ENCODE peak calls at places on chromosomes 2 and 18, in seven cellular contexts. U is testis, P is brain microvascular endothelial cell, Z is astrocyte of the spinal cord, C is cardiac fibroblast, T is Panc1, H is IMR-90. D is an unnamed sample.

GRCh38 chr18:23635283-23636040 is 27.2 kb downstream of the ANKRD29 start:
- DNase-seq in U (no peak), P (no peak), Z (no peak), C (no peak), T (no peak), H (no peak), D (no peak)

GRCh38 chr2:95300391-95300938 is 3.3 kb downstream of the KCNIP3 start:
- DNase-seq in U (peak; percentile 38), P (no peak), Z (no peak), C (no peak), T (no peak), H (no peak), D (no peak)

GRCh38 chr2:144330951-144331651 is 188.8 kb downstream of the ZEB2 start:
- DNase-seq in U (no peak), P (no peak), Z (peak; percentile 37), C (no peak), T (no peak), H (peak; percentile 18), D (no peak)

GRCh38 chr2:233795735-233796171 is 17.6 kb downstream of the MROH2A start:
- DNase-seq in U (peak; percentile 6), P (no peak), Z (no peak), C (no peak), T (no peak), H (no peak), D (no peak)

GRCh38 chr18:76678248-76678647 is 144.1 kb upstream of the ZNF236 start:
- DNase-seq in U (no peak), P (no peak), Z (no peak), C (no peak), T (no peak), H (no peak), D (no peak)

GRCh38 chr2:108575132-108575966 is 41.1 kb downstream of the LIMS1 start:
- DNase-seq in U (no peak), P (peak; percentile 69), Z (peak; percentile 89), C (peak; percentile 42), T (no peak), H (peak; percentile 95), D (no peak)

GRCh38 chr2:3301001-3301400 is 76.6 kb downstream of the EIPR1 start:
- DNase-seq in U (no peak), P (peak; percentile 45), Z (no peak), C (peak; percentile 21), T (no peak), H (peak; percentile 41), D (no peak)

GRCh38 chr18:74396252-74397204 is 60.6 kb downstream of the DIPK1C start:
- DNase-seq in U (no peak), P (no peak), Z (no peak), C (peak; percentile 73), T (no peak), H (no peak), D (no peak)

GRCh38 chr2:238638100-238638981 is 209.5 kb upstream of the TWIST2 start:
- DNase-seq in U (no peak), P (no peak), Z (no peak), C (no peak), T (no peak), H (no peak), D (no peak)

GRCh38 chr2:240500561-240501423 is 57.0 kb downstream of the ANKMY1 start:
- DNase-seq in U (no peak), P (no peak), Z (no peak), C (no peak), T (no peak), H (no peak), D (no peak)

GRCh38 chr18:2448565-2449151 is 122.6 kb downstream of the METTL4 start:
- DNase-seq in U (no peak), P (no peak), Z (no peak), C (peak; percentile 86), T (no peak), H (no peak), D (no peak)

GRCh38 chr2:55567298-55567697 is 47.8 kb downstream of the CFAP36 start:
- DNase-seq in U (no peak), P (no peak), Z (no peak), C (no peak), T (no peak), H (no peak), D (no peak)

GRCh38 chr2:127660291-127660578 is 14.3 kb downstream of the GPR17 start:
- DNase-seq in U (no peak), P (no peak), Z (no peak), C (no peak), T (no peak), H (no peak), D (no peak)

GRCh38 chr2:9805435-9806297 is 37.6 kb upstream of the TAF1B start:
- DNase-seq in U (no peak), P (no peak), Z (no peak), C (peak; percentile 81), T (no peak), H (peak; percentile 84), D (peak; percentile 58)

GRCh38 chr18:31428211-31428610 is 19.3 kb upstream of the DSG3 start:
- DNase-seq in U (no peak), P (no peak), Z (no peak), C (no peak), T (no peak), H (no peak), D (no peak)

GRCh38 chr2:221203846-221204245 is 368.3 kb downstream of the EPHA4 start:
- DNase-seq in U (no peak), P (no peak), Z (no peak), C (no peak), T (no peak), H (no peak), D (no peak)

GRCh38 chr2:221204699-221205098 is 367.4 kb downstream of the EPHA4 start:
- DNase-seq in U (no peak), P (no peak), Z (no peak), C (no peak), T (no peak), H (no peak), D (no peak)

GRCh38 chr2:221203138-221203537 is 369.0 kb downstream of the EPHA4 start:
- DNase-seq in U (no peak), P (no peak), Z (no peak), C (no peak), T (no peak), H (no peak), D (no peak)

GRCh38 chr2:221200184-221200839 is 371.8 kb downstream of the EPHA4 start:
- DNase-seq in U (no peak), P (no peak), Z (no peak), C (no peak), T (no peak), H (no peak), D (no peak)

GRCh38 chr2:221202431-221202830 is 369.7 kb downstream of the EPHA4 start:
- DNase-seq in U (no peak), P (no peak), Z (no peak), C (no peak), T (no peak), H (no peak), D (no peak)
- H3K4me3 ChIP-seq in U (no peak overlapping the region), P (no peak overlapping the region), Z (no peak overlapping the region), C (no peak overlapping the region), T (no peak overlapping the region), H (no peak overlapping the region), D (no peak overlapping the region)

DNA sequence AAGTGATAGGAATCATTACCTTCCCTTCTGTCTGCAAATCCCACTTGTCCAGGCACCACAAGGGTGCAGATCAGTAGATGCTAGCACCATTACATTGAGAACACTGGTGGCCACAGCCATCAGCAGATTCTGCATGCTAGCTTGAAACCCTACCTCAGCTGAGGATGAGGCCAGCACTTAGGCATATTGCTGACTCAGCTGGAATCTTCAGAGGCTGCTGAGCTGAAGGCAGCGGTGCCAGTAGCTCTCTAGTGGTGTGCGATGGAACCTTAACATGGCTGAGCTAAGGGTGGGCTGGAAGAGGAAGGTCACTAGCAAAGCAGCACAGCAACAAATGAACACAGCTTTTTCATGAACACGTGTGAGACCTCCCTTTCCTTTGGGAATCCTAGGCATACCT is 19.0 kb upstream of the CPO start:
- DNase-seq in U (no peak), P (no peak), Z (no peak), C (no peak), T (no peak), H (no peak), D (no peak)
- TF ChIP-seq CTCF in U (no peak), P (no peak), Z (no peak), C (no peak), T (no peak), H (no peak), D (no peak)

DNA sequence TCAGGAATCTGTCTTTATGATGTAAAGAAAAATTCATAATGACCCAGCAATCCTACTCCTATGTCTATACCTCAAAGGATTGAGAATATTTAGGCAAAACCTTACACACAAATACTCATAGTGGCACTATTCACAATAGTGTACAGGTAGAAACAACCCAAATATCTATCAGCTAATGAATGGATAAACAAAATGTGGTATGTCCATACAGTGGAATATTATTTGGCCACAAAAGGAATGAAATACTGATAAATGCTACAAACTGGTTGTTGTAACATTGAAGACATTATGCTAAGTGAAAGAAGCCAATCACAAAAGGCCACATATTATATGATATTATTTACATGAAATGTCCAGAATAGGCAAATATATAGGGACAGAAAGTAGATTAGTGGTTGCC is 24.7 kb downstream of the PDK1 start:
- DNase-seq in U (no peak), P (no peak), Z (no peak), C (no peak), T (no peak), H (no peak), D (no peak)
- H3K4me3 ChIP-seq in U (no peak overlapping the region), P (no peak overlapping the region), Z (no peak overlapping the region), C (no peak overlapping the region), T (no peak overlapping the region), H (no peak overlapping the region), D (no peak overlapping the region)

DNA sequence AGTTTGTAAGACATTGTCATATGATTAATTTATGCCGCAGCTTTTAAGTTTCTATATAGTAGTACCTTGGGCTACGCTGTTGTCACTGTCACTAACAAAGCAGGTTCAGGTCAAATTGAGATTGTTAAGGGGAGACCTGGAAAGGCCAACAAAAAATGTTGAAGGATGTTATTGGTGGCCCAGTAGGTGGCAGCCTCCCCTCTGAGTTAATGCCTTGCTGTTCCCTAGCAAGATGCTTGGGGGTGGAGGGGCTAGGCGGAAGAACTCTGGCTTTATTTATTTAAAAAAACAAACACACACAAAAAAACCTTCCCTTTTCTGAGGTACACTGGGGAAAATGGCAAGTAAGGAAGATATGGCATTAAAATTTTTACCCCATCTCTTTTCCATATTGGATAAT is 128.3 kb upstream of the ATP5MC3 start:
- DNase-seq in U (peak; percentile 20), P (peak; percentile 1), Z (peak; percentile 5), C (peak; percentile 14), T (no peak), H (peak; percentile 10), D (peak; percentile 3)
- TF ChIP-seq CTCF in U (no peak), P (peak; percentile 65), Z (peak; percentile 42), C (peak; percentile 29), T (peak; percentile 76), H (peak; percentile 34), D (peak; percentile 64)

GRCh38 chr2:218960196-218961165 is 1.0 kb downstream of the CDK5R2 start:
- DNase-seq in U (no peak), P (no peak), Z (no peak), C (no peak), T (no peak), H (no peak), D (no peak)
- H3K4me3 ChIP-seq in U (peak overlapping the region; percentile 52), P (no peak overlapping the region), Z (no peak overlapping the region), C (no peak overlapping the region), T (peak overlapping the region; percentile 65), H (no peak overlapping the region), D (no peak overlapping the region)